ENCODE peak calls at places on chromosomes 12 and 14, in six cellular contexts. N is RWPE2; U is fibroblast of lung; Y is tibial nerve; J is CD8-positive, alpha-beta T cell; S is lower lobe of right lung. L is an unnamed sample.
A peak's percentile ranks its signal among the peaks of the same experiment; 100 is the strongest.

GRCh38 chr12:104494816-104495158 is 38.0 kb downstream of the CHST11 start:
- DNase-seq in N (no peak), U (peak; percentile 23), Y (no peak), J (no peak), S (no peak), L (no peak)

GRCh38 chr12:1054103-1054838 is 63.2 kb downstream of the ERC1 start:
- DNase-seq in N (no peak), U (no peak), Y (no peak), J (no peak), S (no peak), L (no peak)

GRCh38 chr12:1591029-1591428 is 3.4 kb downstream of the FBXL14 start:
- DNase-seq in N (no peak), U (no peak), Y (no peak), J (no peak), S (no peak), L (no peak)

GRCh38 chr12:125220404-125221273 is 155.4 kb downstream of the AACS start:
- DNase-seq in N (no peak), U (no peak), Y (no peak), J (no peak), S (no peak), L (no peak)

GRCh38 chr14:98909251-98909944 is 362.6 kb downstream of the BCL11B start:
- DNase-seq in N (no peak), U (peak; percentile 19), Y (no peak), J (no peak), S (no peak), L (no peak)

GRCh38 chr12:19273482-19274330 is 144.2 kb downstream of the PLEKHA5 start:
- DNase-seq in N (peak; percentile 68), U (peak; percentile 93), Y (no peak), J (peak; percentile 35), S (no peak), L (peak; percentile 86)

GRCh38 chr12:94152292-94153083 is 4.1 kb downstream of the PLXNC1 start:
- DNase-seq in N (no peak), U (no peak), Y (no peak), J (no peak), S (no peak), L (no peak)

GRCh38 chr14:45051896-45052295 is 32.0 kb upstream of the PRPF39 start:
- DNase-seq in N (no peak), U (no peak), Y (no peak), J (no peak), S (no peak), L (no peak)

GRCh38 chr12:92759634-92760268 is 57.0 kb downstream of the PLEKHG7 start:
- DNase-seq in N (no peak), U (peak; percentile 93), Y (no peak), J (no peak), S (no peak), L (peak; percentile 76)

GRCh38 chr12:7927470-7927869 is 8.5 kb downstream of the SLC2A3 start:
- DNase-seq in N (no peak), U (no peak), Y (no peak), J (no peak), S (no peak), L (no peak)

GRCh38 chr12:115857923-115858322 is 419.6 kb downstream of the MED13L start:
- DNase-seq in N (no peak), U (no peak), Y (no peak), J (no peak), S (no peak), L (no peak)

GRCh38 chr12:115860619-115861018 is 416.9 kb downstream of the MED13L start:
- DNase-seq in N (no peak), U (no peak), Y (no peak), J (no peak), S (no peak), L (no peak)

GRCh38 chr12:115857160-115857920 is 420.2 kb downstream of the MED13L start:
- DNase-seq in N (no peak), U (no peak), Y (no peak), J (no peak), S (no peak), L (no peak)

DNA sequence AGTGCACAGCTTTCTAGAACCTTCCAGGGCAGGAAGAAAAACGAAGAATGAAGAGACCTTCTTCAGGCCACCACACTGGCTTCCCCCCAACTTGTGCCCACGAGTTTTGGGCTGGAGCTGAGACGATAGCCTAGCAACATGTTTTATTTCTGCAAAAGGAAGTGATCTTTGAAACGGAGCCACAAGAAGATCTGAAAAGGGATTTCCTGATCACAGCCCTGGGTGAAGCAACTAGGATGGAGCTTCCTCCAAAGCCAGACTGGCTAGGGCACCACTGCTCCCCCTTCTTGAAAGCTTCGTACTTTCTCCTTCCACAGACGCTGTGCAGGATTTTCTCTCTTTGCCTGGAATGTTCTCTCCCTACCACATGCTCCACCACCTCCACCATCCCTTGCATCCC is 418.3 kb downstream of the MED13L start:
- DNase-seq in N (no peak), U (no peak), Y (no peak), J (no peak), S (no peak), L (no peak)
- H3K4me3 ChIP-seq in N (no peak overlapping the region), U (no peak overlapping the region), Y (no peak overlapping the region), J (no peak overlapping the region), S (no peak overlapping the region), L (no peak overlapping the region)

GRCh38 chr14:70473825-70474224 is 21.9 kb downstream of the ADAM21 start:
- DNase-seq in N (no peak), U (no peak), Y (no peak), J (no peak), S (no peak), L (no peak)
- H3K27ac ChIP-seq in N (no peak overlapping the region), U (no peak overlapping the region), Y (no peak overlapping the region), J (no peak overlapping the region), S (no peak overlapping the region), L (no peak overlapping the region)

GRCh38 chr14:90451953-90452352 is 55.1 kb downstream of the CALM1 start:
- DNase-seq in N (no peak), U (no peak), Y (no peak), J (no peak), S (no peak), L (no peak)

GRCh38 chr14:90455100-90455571 is 58.3 kb downstream of the CALM1 start:
- DNase-seq in N (no peak), U (no peak), Y (no peak), J (no peak), S (no peak), L (no peak)

GRCh38 chr14:90452366-90452765 is 55.5 kb downstream of the CALM1 start:
- DNase-seq in N (no peak), U (no peak), Y (no peak), J (no peak), S (no peak), L (no peak)

GRCh38 chr14:90454041-90455000 is 57.5 kb downstream of the CALM1 start:
- DNase-seq in N (no peak), U (peak; percentile 66), Y (peak; percentile 38), J (no peak), S (peak; percentile 57), L (peak; percentile 45)

GRCh38 chr14:90453401-90453951 is 56.6 kb downstream of the CALM1 start:
- DNase-seq in N (no peak), U (peak; percentile 26), Y (no peak), J (no peak), S (no peak), L (no peak)
- H3K4me3 ChIP-seq in N (no peak overlapping the region), U (no peak overlapping the region), Y (no peak overlapping the region), J (no peak overlapping the region), S (no peak overlapping the region), L (no peak overlapping the region)

GRCh38 chr12:10358969-10359368 is 30.9 kb downstream of the KLRK1 start:
- DNase-seq in N (no peak), U (no peak), Y (no peak), J (no peak), S (no peak), L (no peak)
- H3K27ac ChIP-seq in N (no peak overlapping the region), U (no peak overlapping the region), Y (no peak overlapping the region), J (no peak overlapping the region), S (no peak overlapping the region), L (no peak overlapping the region)

GRCh38 chr14:61700104-61700886 is 5.0 kb downstream of the HIF1A start:
- DNase-seq in N (no peak), U (no peak), Y (no peak), J (no peak), S (no peak), L (no peak)
- H3K4me3 ChIP-seq in N (peak overlapping the region; percentile 80), U (peak overlapping the region; percentile 17), Y (no peak overlapping the region), J (no peak overlapping the region), S (no peak overlapping the region), L (peak overlapping the region; percentile 83)

DNA sequence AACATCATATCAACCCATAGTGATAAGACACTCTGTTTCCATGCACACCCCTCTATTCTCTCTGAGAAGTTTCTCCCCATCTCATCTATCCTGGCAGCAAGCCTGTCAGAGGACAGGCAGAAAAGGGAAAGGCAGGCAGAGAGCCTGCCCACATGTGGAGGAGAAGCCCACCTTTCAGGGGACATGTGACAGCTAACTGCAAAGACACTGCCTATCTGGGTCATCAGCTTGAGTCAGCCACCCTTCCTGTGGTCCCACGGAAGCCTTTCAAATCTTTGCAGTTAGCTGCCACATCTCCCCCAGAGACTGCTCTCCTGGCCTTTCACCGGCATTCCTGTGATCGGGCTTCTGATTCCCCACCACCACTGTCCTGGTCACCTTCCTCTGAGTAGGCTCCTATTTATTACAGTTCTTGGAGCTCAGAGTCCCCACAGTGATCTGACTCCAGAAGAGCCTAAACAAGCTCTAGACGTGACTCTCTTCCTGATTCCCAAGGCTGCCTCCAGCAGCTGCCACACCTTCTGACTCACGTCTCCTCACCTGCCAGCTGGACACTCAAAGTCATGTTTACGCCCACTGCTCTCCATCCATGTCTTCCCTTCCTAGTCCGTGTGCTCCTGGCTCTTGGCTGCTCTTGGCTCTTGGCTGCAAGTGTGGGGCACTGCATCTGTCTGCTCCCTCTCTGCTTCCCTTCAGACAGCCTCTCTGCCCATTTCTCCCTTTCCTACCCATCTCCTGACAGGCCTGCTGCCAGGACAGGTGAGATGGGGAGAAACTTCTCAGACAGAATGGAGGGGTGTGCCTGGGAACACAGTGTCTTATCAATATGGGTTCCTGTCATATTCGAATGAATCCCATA is 7.5 kb upstream of the KRT1 start:
- DNase-seq in N (no peak), U (no peak), Y (no peak), J (no peak), S (no peak), L (no peak)
- H3K27ac ChIP-seq in N (no peak overlapping the region), U (no peak overlapping the region), Y (no peak overlapping the region), J (no peak overlapping the region), S (no peak overlapping the region), L (no peak overlapping the region)

GRCh38 chr12:64385468-64385867 is 5.1 kb downstream of the C12orf56 start:
- DNase-seq in N (peak; percentile 78), U (no peak), Y (no peak), J (no peak), S (no peak), L (no peak)

GRCh38 chr12:64390275-64390851 is at the start of gene C12orf56:
- DNase-seq in N (no peak), U (no peak), Y (no peak), J (no peak), S (no peak), L (no peak)

GRCh38 chr12:64392221-64392620 is 1.7 kb upstream of the C12orf56 start:
- DNase-seq in N (no peak), U (peak; percentile 69), Y (no peak), J (no peak), S (no peak), L (peak; percentile 10)

GRCh38 chr12:64387201-64387816 is 3.2 kb downstream of the C12orf56 start:
- DNase-seq in N (no peak), U (no peak), Y (no peak), J (no peak), S (no peak), L (no peak)

DNA sequence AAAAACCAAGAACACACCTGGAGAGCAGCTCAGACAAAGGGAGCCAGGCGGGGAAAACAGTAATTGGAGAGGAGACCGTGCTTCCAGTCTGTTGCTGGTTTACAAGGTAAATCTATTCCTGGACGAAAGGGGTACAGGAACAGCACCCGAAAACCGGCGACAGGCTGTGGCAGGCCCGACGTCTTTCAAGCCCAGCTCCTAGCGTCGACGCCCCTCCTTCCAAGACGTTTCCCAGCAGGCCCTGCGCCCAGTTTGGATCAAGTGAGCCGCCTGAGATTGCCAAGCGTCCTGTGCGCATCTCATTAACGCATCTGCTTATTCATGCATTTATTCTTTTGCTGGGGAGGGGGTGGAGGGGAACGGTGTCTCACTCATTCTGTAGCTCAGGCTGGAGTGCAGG is 1.4 kb downstream of the C12orf56 start:
- DNase-seq in N (no peak), U (no peak), Y (no peak), J (no peak), S (no peak), L (no peak)
- H3K4me3 ChIP-seq in N (no peak overlapping the region), U (no peak overlapping the region), Y (no peak overlapping the region), J (no peak overlapping the region), S (no peak overlapping the region), L (no peak overlapping the region)